ENCODE peak calls at places on chromosome 6, in four cellular contexts. One of them, this sample, is unnamed.

GRCh38 chr6:157779705-157780604 is 43.1 kb upstream of the SNX9 start:
- DNase-seq in pons: peak
- DNase-seq in effector memory CD8-positive, alpha-beta T cell: no peak
- DNase-seq in epithelial cell of esophagus: peak
- DNase-seq in this sample: no peak

GRCh38 chr6:81557811-81558210 is 194.7 kb downstream of the TENT5A start:
- DNase-seq in pons: no peak
- DNase-seq in epithelial cell of esophagus: no peak
- DNase-seq in effector memory CD8-positive, alpha-beta T cell: no peak
- DNase-seq in this sample: no peak

GRCh38 chr6:151059612-151060095 is 180.1 kb upstream of the AKAP12 start:
- DNase-seq in pons: no peak
- DNase-seq in effector memory CD8-positive, alpha-beta T cell: no peak
- DNase-seq in epithelial cell of esophagus: no peak
- DNase-seq in this sample: no peak

GRCh38 chr6:80094017-80094416 is 12.5 kb upstream of the BCKDHB start:
- DNase-seq in pons: peak
- DNase-seq in effector memory CD8-positive, alpha-beta T cell: peak
- DNase-seq in epithelial cell of esophagus: peak
- DNase-seq in this sample: peak

GRCh38 chr6:30684386-30685156 is 1.9 kb downstream of the PPP1R18 start:
- DNase-seq in effector memory CD8-positive, alpha-beta T cell: peak
- DNase-seq in pons: peak
- DNase-seq in epithelial cell of esophagus: peak
- DNase-seq in this sample: no peak

GRCh38 chr6:89793586-89793985 is 26.0 kb downstream of the MDN1 start:
- DNase-seq in epithelial cell of esophagus: no peak
- DNase-seq in pons: no peak
- DNase-seq in effector memory CD8-positive, alpha-beta T cell: no peak
- DNase-seq in this sample: no peak

GRCh38 chr6:110656492-110656891 is 158.8 kb downstream of the CDK19 start:
- DNase-seq in pons: peak
- DNase-seq in epithelial cell of esophagus: peak
- DNase-seq in effector memory CD8-positive, alpha-beta T cell: no peak
- DNase-seq in this sample: no peak

GRCh38 chr6:136103101-136103688 is 146.9 kb downstream of the MTFR2 start:
- DNase-seq in effector memory CD8-positive, alpha-beta T cell: no peak
- DNase-seq in epithelial cell of esophagus: no peak
- DNase-seq in pons: no peak
- DNase-seq in this sample: no peak

GRCh38 chr6:156662025-156662445 is 115.1 kb upstream of the ARID1B start:
- DNase-seq in effector memory CD8-positive, alpha-beta T cell: no peak
- DNase-seq in epithelial cell of esophagus: peak
- DNase-seq in pons: no peak
- DNase-seq in this sample: no peak

GRCh38 chr6:47147175-47147727 is 105.1 kb upstream of the ADGRF1 start:
- DNase-seq in effector memory CD8-positive, alpha-beta T cell: no peak
- DNase-seq in epithelial cell of esophagus: no peak
- DNase-seq in pons: no peak
- DNase-seq in this sample: no peak